ENCODE peak calls at places on chromosomes 5 and 9, in four cellular contexts. M is hepatocyte, N is ovary, S is neural progenitor cell. F is an unnamed sample.

GRCh38 chr5:157740211-157740610 is 3.3 kb upstream of the LSM11 start:
- DNase-seq in M (peak), N (no peak), S (peak), F (peak)

GRCh38 chr9:120742951-120743416 is 28.7 kb upstream of the MEGF9 start:
- DNase-seq in M (peak), N (no peak), S (peak), F (peak)

GRCh38 chr9:79694676-79695400 is 123.1 kb downstream of the TLE4 start:
- DNase-seq in M (peak), N (no peak), S (peak), F (no peak)

GRCh38 chr5:138936968-138937345 is 61.8 kb upstream of the LRRTM2 start:
- DNase-seq in M (no peak), N (no peak), S (no peak), F (no peak)

GRCh38 chr9:6986416-6986815 is 228.6 kb downstream of the KDM4C start:
- DNase-seq in M (no peak), N (no peak), S (no peak), F (no peak)

GRCh38 chr9:110620726-110621125 is 41.2 kb upstream of the SVEP1 start:
- DNase-seq in M (no peak), N (no peak), S (no peak), F (no peak)

GRCh38 chr5:101843055-101843454 is 453.0 kb downstream of the SLCO4C1 start:
- DNase-seq in M (no peak), N (no peak), S (no peak), F (no peak)

GRCh38 chr5:136425914-136426313 is 60.6 kb upstream of the TRPC7 start:
- DNase-seq in M (no peak), N (no peak), S (no peak), F (no peak)

GRCh38 chr5:83718195-83718825 is 2.3 kb downstream of the HAPLN1 start:
- DNase-seq in M (peak), N (no peak), S (peak), F (peak)

GRCh38 chr9:113274474-113275146 is 762 bp downstream of the CDC26 start:
- DNase-seq in M (peak), N (no peak), S (peak), F (peak)

GRCh38 chr9:108162664-108163063 is 673.1 kb upstream of the KLF4 start:
- DNase-seq in M (no peak), N (no peak), S (no peak), F (no peak)

GRCh38 chr9:136045595-136046554 is 49.2 kb downstream of the NACC2 start:
- DNase-seq in M (no peak), N (no peak), S (no peak), F (no peak)

GRCh38 chr9:120310035-120310434 is 269.9 kb downstream of the CDK5RAP2 start:
- DNase-seq in M (no peak), N (no peak), S (no peak), F (no peak)

GRCh38 chr5:181190711-181191525 is 14.1 kb downstream of the TRIM7 start:
- DNase-seq in M (peak), N (peak), S (peak), F (peak)

GRCh38 chr9:76213751-76214150 is 180.5 kb downstream of the RFK start:
- DNase-seq in M (no peak), N (no peak), S (no peak), F (no peak)

GRCh38 chr5:176902911-176903664 is 3.9 kb upstream of the HK3 start:
- DNase-seq in M (no peak), N (no peak), S (no peak), F (no peak)

GRCh38 chr9:638152-638551 is 203.3 kb upstream of the DMRT1 start:
- DNase-seq in M (no peak), N (no peak), S (no peak), F (no peak)

GRCh38 chr5:142697356-142697807 is 11.5 kb upstream of the FGF1 start:
- DNase-seq in M (peak), N (no peak), S (no peak), F (no peak)

GRCh38 chr5:77239126-77239741 is 28.8 kb downstream of the PDE8B start:
- DNase-seq in M (no peak), N (no peak), S (no peak), F (no peak)

GRCh38 chr5:169876376-169876775 is 103.9 kb downstream of the INSYN2B start:
- DNase-seq in M (no peak), N (no peak), S (no peak), F (no peak)

GRCh38 chr9:114108016-114108833 is 9.1 kb upstream of the KIF12 start:
- DNase-seq in M (peak), N (peak), S (peak), F (peak)

GRCh38 chr9:73158723-73159122 is 7.1 kb downstream of the ANXA1 start:
- DNase-seq in M (no peak), N (no peak), S (no peak), F (no peak)

GRCh38 chr5:12292610-12293204 is 388.5 kb upstream of the CTNND2 start:
- DNase-seq in M (peak), N (no peak), S (peak), F (no peak)

GRCh38 chr5:171592741-171593140 is 173.3 kb downstream of the FGF18 start:
- DNase-seq in M (no peak), N (no peak), S (no peak), F (no peak)

GRCh38 chr9:121860744-121861143 is 209.3 kb downstream of the DAB2IP start:
- DNase-seq in M (no peak), N (peak), S (no peak), F (no peak)

GRCh38 chr9:18397076-18397475 is 76.9 kb upstream of the ADAMTSL1 start:
- DNase-seq in M (no peak), N (no peak), S (no peak), F (no peak)

GRCh38 chr5:149887622-149888183 is 56.9 kb downstream of the PDE6A start:
- DNase-seq in M (peak), N (no peak), S (no peak), F (peak)

GRCh38 chr5:176619203-176619568 is 9.2 kb upstream of the GPRIN1 start:
- DNase-seq in M (peak), N (no peak), S (peak), F (peak)

DNA sequence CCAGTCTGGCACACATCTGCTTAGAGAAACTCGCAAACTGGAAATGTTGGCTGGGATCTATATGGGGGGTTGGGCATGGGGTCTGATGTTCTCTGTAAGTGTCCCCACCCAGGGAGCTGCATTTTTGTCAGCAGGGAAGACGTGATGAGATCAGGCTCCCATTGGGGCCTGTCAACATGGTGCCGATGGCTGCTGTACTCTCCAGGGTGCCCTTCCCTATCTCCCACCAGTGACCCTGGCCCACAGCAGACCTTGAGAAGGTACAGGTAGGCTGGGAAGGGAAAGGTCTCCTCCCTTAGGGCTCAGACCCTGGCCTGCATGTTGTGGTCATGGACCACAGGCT is 175.4 kb upstream of the PITX1 start:
- DNase-seq in M (no peak), N (no peak), S (no peak), F (peak)
- TF ChIP-seq CTCF in M (no peak), N (no peak), S (no peak), F (no peak)

GRCh38 chr9:74950456-74950855 is 2.3 kb downstream of the C9orf40 start:
- DNase-seq in M (no peak), N (no peak), S (no peak), F (no peak)

GRCh38 chr9:74949859-74950258 is 2.9 kb downstream of the C9orf40 start:
- DNase-seq in M (no peak), N (no peak), S (peak), F (no peak)

GRCh38 chr9:74951725-74952151 is 974 bp downstream of the C9orf40 start:
- DNase-seq in M (peak), N (peak), S (peak), F (peak)

GRCh38 chr9:74952281-74953151 is at the start of gene C9orf40:
- DNase-seq in M (peak), N (peak), S (peak), F (peak)

DNA sequence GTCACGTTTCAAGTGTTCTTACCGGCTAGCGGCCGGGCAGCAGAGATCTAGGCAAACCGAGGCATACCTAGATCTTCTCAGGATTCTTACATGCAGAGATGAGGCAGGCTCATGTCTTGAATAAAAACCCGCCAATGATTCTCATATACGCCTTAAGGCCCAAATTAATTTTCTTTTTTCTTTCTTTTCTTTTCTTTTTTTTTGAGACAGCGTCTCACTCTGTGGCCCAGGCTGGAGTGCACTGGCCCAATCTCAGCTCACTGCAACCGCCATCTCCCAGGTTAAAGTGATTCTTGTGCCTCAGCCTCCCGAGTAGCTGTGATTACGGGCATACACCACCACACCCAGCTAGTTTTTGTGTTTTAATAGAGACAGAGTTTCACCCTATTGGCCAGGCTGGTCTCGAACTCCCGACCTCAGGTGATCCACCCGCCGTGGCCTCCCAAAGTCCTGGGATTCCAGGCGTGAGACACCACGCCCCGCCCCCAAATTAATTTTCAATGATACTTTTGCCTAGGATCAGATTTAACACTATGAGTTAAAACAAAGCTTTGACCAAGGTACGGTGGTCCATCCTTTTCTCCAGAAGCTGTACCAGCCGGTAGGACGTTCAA is 1.5 kb downstream of the C9orf40 start:
- DNase-seq in M (no peak), N (no peak), S (no peak), F (no peak)
- H3K4me3 ChIP-seq in M (peak), N (peak), S (peak), F (peak)

GRCh38 chr5:106094836-106095235 is 1575.9 kb downstream of the EFNA5 start:
- DNase-seq in M (no peak), N (no peak), S (no peak), F (no peak)

GRCh38 chr5:106094128-106094726 is 1576.5 kb downstream of the EFNA5 start:
- DNase-seq in M (peak), N (no peak), S (no peak), F (no peak)

GRCh38 chr5:106089073-106089472 is 1581.7 kb downstream of the EFNA5 start:
- DNase-seq in M (no peak), N (no peak), S (no peak), F (no peak)

GRCh38 chr5:106092455-106092854 is 1578.3 kb downstream of the EFNA5 start:
- DNase-seq in M (no peak), N (no peak), S (no peak), F (no peak)

GRCh38 chr5:106093149-106093548 is 1577.6 kb downstream of the EFNA5 start:
- DNase-seq in M (no peak), N (no peak), S (no peak), F (no peak)
- TF ChIP-seq CTCF in M (no peak), N (no peak), S (no peak), F (no peak)

GRCh38 chr5:110507972-110508371 is 218.5 kb downstream of the TMEM232 start:
- DNase-seq in M (no peak), N (no peak), S (no peak), F (no peak)
- H3K4me3 ChIP-seq in M (no peak), N (no peak), S (no peak), F (no peak)